ENCODE peak calls at places on chromosomes 5 and 9, in seven cellular contexts. K is pancreas; Y is mesendoderm; S is IMR-90; V is CD4-positive, alpha-beta memory T cell; D is esophagus squamous epithelium; A is PC-3. J is an unnamed sample.

GRCh38 chr5:170297589-170298462 is at the start of gene LCP2:
- DNase-seq in Y (no peak), S (no peak), A (no peak), K (no peak), D (no peak), V (peak; percentile 63), J (no peak)

GRCh38 chr5:14675865-14676300 is 11.4 kb downstream of the OTULIN start:
- DNase-seq in V (peak; percentile 16), D (no peak), A (no peak), S (no peak), K (no peak), Y (no peak), J (no peak)

GRCh38 chr9:70421272-70422180 is 7.1 kb upstream of the KLF9 start:
- DNase-seq in A (no peak), D (no peak), K (peak; percentile 23), Y (peak; percentile 19), S (peak; percentile 54), V (peak; percentile 39), J (peak; percentile 35)

GRCh38 chr5:99037668-99038067 is 108.9 kb upstream of the CHD1 start:
- DNase-seq in Y (peak; percentile 20), D (no peak), V (peak; percentile 85), K (no peak), A (peak; percentile 72), S (no peak), J (no peak)

GRCh38 chr9:20929276-20929675 is 102.2 kb downstream of the HACD4 start:
- DNase-seq in S (no peak), K (no peak), Y (peak; percentile 59), A (no peak), D (no peak), V (no peak), J (no peak)

GRCh38 chr9:133507246-133507965 is 17.4 kb downstream of the MYMK start:
- DNase-seq in Y (no peak), A (no peak), V (no peak), S (no peak), K (no peak), D (no peak), J (no peak)

GRCh38 chr9:96140401-96141180 is 161.4 kb downstream of the HSD17B3 start:
- DNase-seq in V (no peak), K (no peak), S (no peak), Y (peak; percentile 84), A (no peak), D (no peak), J (no peak)

GRCh38 chr9:94663139-94663538 is 23.8 kb upstream of the FBP1 start:
- DNase-seq in D (no peak), S (no peak), A (no peak), Y (no peak), K (no peak), V (no peak), J (no peak)

GRCh38 chr9:72509053-72509452 is 12.4 kb upstream of the TMC1 start:
- DNase-seq in S (peak; percentile 74), Y (no peak), A (peak; percentile 48), K (no peak), V (no peak), D (no peak), J (no peak)

GRCh38 chr5:149203896-149204544 is 62.7 kb downstream of the ABLIM3 start:
- DNase-seq in K (no peak), Y (no peak), A (peak; percentile 45), D (no peak), S (peak; percentile 86), V (no peak), J (no peak)

GRCh38 chr5:167671176-167671575 is 620.3 kb upstream of the WWC1 start:
- DNase-seq in S (peak; percentile 71), K (no peak), D (no peak), Y (no peak), V (no peak), A (peak; percentile 54), J (no peak)

GRCh38 chr9:131062979-131063378 is 33.4 kb upstream of the AIF1L start:
- DNase-seq in Y (no peak), D (no peak), V (no peak), S (no peak), K (no peak), A (no peak), J (no peak)

GRCh38 chr5:88707216-88707965 is 175.6 kb downstream of the MEF2C start:
- DNase-seq in V (no peak), Y (peak; percentile 1), K (no peak), A (peak; percentile 73), S (peak; percentile 6), D (no peak), J (peak; percentile 81)

GRCh38 chr9:109297899-109298298 is 23.0 kb downstream of the EPB41L4B start:
- DNase-seq in K (no peak), S (peak; percentile 66), D (no peak), V (no peak), A (peak; percentile 84), Y (no peak), J (no peak)

GRCh38 chr5:402615-403359 is 40.2 kb upstream of the EXOC3 start:
- DNase-seq in Y (no peak), K (no peak), D (no peak), S (peak; percentile 55), A (peak; percentile 43), V (no peak), J (no peak)

GRCh38 chr5:401216-402034 is 41.6 kb upstream of the EXOC3 start:
- DNase-seq in Y (no peak), A (no peak), S (no peak), D (no peak), V (no peak), K (no peak), J (no peak)

GRCh38 chr5:398475-399295 is 44.3 kb upstream of the EXOC3 start:
- DNase-seq in V (peak; percentile 25), Y (peak; percentile 23), S (no peak), K (no peak), A (no peak), D (no peak), J (no peak)

GRCh38 chr5:399296-400281 is 43.4 kb upstream of the EXOC3 start:
- DNase-seq in V (no peak), K (peak; percentile 56), S (peak; percentile 98), Y (peak; percentile 88), A (no peak), D (peak; percentile 12), J (peak; percentile 85)

DNA sequence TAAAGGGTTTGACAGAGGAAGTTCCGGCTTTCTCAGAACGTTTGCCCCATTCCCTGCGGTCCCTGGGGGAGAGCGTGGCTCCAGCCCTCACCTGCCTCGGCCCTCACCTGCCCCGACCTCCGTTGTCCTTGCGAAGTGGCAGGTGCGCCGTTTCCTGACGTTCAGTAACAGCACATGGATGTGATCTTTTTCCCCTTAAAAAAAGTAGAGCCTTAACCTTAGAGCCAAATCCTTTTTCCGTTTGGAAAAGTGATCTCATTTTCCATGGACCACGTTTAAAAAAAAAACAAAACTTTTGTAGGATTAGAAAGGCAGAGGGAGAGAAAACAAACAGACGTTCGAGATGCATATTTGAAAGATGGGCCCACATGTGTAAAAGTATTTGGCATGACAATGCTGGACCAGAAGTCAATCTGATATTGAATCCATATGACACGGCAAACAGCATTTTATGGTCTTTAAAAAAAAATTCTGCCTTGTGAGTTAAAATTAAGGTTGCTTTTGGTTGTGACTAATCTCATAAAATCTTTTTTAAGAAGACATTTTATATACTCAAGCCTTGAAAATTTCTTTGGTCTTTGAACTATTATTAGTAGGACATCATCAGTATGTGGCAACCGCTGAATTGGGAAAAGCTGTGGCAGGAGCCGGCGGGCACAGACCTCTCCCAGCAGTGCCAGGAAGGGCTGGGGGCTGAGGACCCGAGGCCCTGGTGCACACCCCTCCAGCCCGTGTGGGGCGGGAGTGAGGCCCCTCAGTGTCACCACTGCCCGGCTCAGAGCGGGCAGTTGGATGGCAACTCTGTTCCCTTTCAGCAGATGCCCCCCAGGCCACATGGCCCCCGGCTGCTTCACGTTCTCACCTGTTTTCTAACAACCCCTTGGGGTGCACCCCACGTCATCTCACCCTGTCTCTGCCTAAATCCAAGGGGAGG is 42.4 kb upstream of the EXOC3 start:
- DNase-seq in V (no peak), Y (no peak), D (no peak), A (peak; percentile 55), K (no peak), S (peak; percentile 82), J (no peak)
- H3K4me3 ChIP-seq in V (no peak overlapping the region), Y (no peak overlapping the region), D (no peak overlapping the region), A (no peak overlapping the region), K (peak overlapping the region; percentile 25), S (no peak overlapping the region), J (no peak overlapping the region)

GRCh38 chr9:127018935-127019334 is 103.5 kb downstream of the ANGPTL2 start:
- DNase-seq in Y (no peak), A (no peak), D (no peak), S (peak; percentile 49), K (no peak), V (no peak), J (no peak)
- H3K4me1 ChIP-seq in Y (no peaks in the 10 kb centered on the region), A (peaks cover 15% of the 10 kb centered on the region), D (peaks cover 32% of the 10 kb centered on the region), S (peaks cover 13% of the 10 kb centered on the region), K (no peaks in the 10 kb centered on the region), V (no peaks in the 10 kb centered on the region), J (no peaks in the 10 kb centered on the region)

GRCh38 chr9:128093016-128093415 is 25.0 kb downstream of the SLC25A25 start:
- DNase-seq in D (no peak), A (no peak), Y (no peak), V (peak; percentile 16), K (no peak), S (no peak), J (no peak)

GRCh38 chr9:128092199-128092977 is 24.4 kb downstream of the SLC25A25 start:
- DNase-seq in V (no peak), S (no peak), A (no peak), D (no peak), Y (no peak), K (no peak), J (no peak)

GRCh38 chr9:128088253-128088945 is 20.4 kb downstream of the SLC25A25 start:
- DNase-seq in D (no peak), K (no peak), A (no peak), Y (no peak), S (no peak), V (no peak), J (no peak)

GRCh38 chr9:128091571-128091970 is 23.5 kb downstream of the SLC25A25 start:
- DNase-seq in A (no peak), S (no peak), D (no peak), K (no peak), Y (no peak), V (no peak), J (no peak)

GRCh38 chr9:128091144-128091543 is 23.1 kb downstream of the SLC25A25 start:
- DNase-seq in K (no peak), A (no peak), D (no peak), S (peak; percentile 91), Y (peak; percentile 94), V (no peak), J (no peak)
- H3K4me3 ChIP-seq in K (no peak overlapping the region), A (no peak overlapping the region), D (no peak overlapping the region), S (no peak overlapping the region), Y (no peak overlapping the region), V (no peak overlapping the region), J (no peak overlapping the region)

GRCh38 chr5:147483197-147483790 is 26.6 kb downstream of the DPYSL3 start:
- DNase-seq in S (peak; percentile 48), V (no peak), A (peak; percentile 7), Y (no peak), D (no peak), K (no peak), J (no peak)

GRCh38 chr5:147479949-147480348 is 29.9 kb downstream of the DPYSL3 start:
- DNase-seq in D (no peak), V (no peak), K (no peak), S (peak; percentile 52), Y (no peak), A (peak; percentile 65), J (no peak)

GRCh38 chr5:147482426-147483196 is 27.3 kb downstream of the DPYSL3 start:
- DNase-seq in S (no peak), A (no peak), D (no peak), V (no peak), K (no peak), Y (peak; percentile 48), J (no peak)

GRCh38 chr5:147481857-147482256 is 28.0 kb downstream of the DPYSL3 start:
- DNase-seq in S (peak; percentile 78), Y (no peak), V (no peak), A (no peak), D (no peak), K (no peak), J (no peak)

GRCh38 chr5:147481376-147481775 is 28.5 kb downstream of the DPYSL3 start:
- DNase-seq in S (peak; percentile 88), K (no peak), Y (no peak), D (no peak), A (no peak), V (no peak), J (no peak)
- H3K4me1 ChIP-seq in S (peaks cover 16% of the 10 kb centered on the region), K (peaks cover 7% of the 10 kb centered on the region), Y (peaks cover 2% of the 10 kb centered on the region), D (peaks cover 69% of the 10 kb centered on the region), A (peaks cover 16% of the 10 kb centered on the region), V (no peaks in the 10 kb centered on the region), J (peaks cover 8% of the 10 kb centered on the region)

J was measured in HAP-1.